ENCODE peak calls at places on chromosome 14, in ten cellular contexts. U, N, B, E, O, W, L, I, R and K are unnamed samples.

GRCh38 chr14:96925422-96925821 is 128.2 kb downstream of the VRK1 start:
- DNase-seq in L (no peak), W (no peak), O (no peak), I (no peak), E (no peak), R (no peak), B (no peak), U (no peak), N (no peak), K (no peak)

GRCh38 chr14:24965934-24966593 is 83.9 kb downstream of the STXBP6 start:
- DNase-seq in L (peak), W (no peak), U (no peak), E (peak), I (no peak), B (peak), R (no peak), O (peak), N (no peak), K (peak)

GRCh38 chr14:88039197-88039596 is 34.3 kb downstream of the GPR65 start:
- DNase-seq in R (no peak), B (no peak), L (no peak), U (no peak), O (no peak), I (no peak), N (no peak), W (no peak), E (no peak), K (no peak)

GRCh38 chr14:39395555-39396254 is 36.5 kb downstream of the FBXO33 start:
- DNase-seq in U (peak), B (no peak), R (no peak), I (peak), N (no peak), W (no peak), L (no peak), O (no peak), E (peak), K (no peak)

GRCh38 chr14:26855051-26855753 is 257.4 kb upstream of the NOVA1 start:
- DNase-seq in O (no peak), E (no peak), U (no peak), L (no peak), N (no peak), W (no peak), R (no peak), B (no peak), I (no peak), K (no peak)

GRCh38 chr14:103623883-103624482 is 5.0 kb upstream of the KLC1 start:
- DNase-seq in E (no peak), I (no peak), N (no peak), W (no peak), L (no peak), U (no peak), O (no peak), B (peak), R (no peak), K (no peak)

GRCh38 chr14:62882967-62883366 is 162.3 kb downstream of the KCNH5 start:
- DNase-seq in L (no peak), I (no peak), N (no peak), W (no peak), U (no peak), B (no peak), E (no peak), O (no peak), R (no peak), K (no peak)

GRCh38 chr14:49497725-49498348 is 88.3 kb downstream of the RPS29 start:
- DNase-seq in N (no peak), L (peak), O (peak), U (no peak), B (no peak), R (no peak), W (no peak), E (peak), I (peak), K (peak)

GRCh38 chr14:102655154-102655553 is 62.7 kb downstream of the RCOR1 start:
- DNase-seq in B (no peak), L (no peak), R (no peak), W (no peak), E (peak), U (no peak), N (no peak), O (peak), I (no peak), K (no peak)

GRCh38 chr14:79758985-79759384 is 452.3 kb downstream of the DIO2 start:
- DNase-seq in E (no peak), R (no peak), L (no peak), U (no peak), N (no peak), O (no peak), B (no peak), W (no peak), I (no peak), K (no peak)

GRCh38 chr14:73248294-73248868 is 11.1 kb downstream of the PAPLN start:
- DNase-seq in B (no peak), I (no peak), N (no peak), L (no peak), R (no peak), W (no peak), E (peak), O (no peak), U (no peak), K (no peak)

GRCh38 chr14:53620325-53620716 is 336.3 kb downstream of the BMP4 start:
- DNase-seq in O (no peak), N (no peak), R (no peak), E (no peak), U (no peak), B (no peak), L (no peak), I (no peak), W (no peak), K (no peak)

GRCh38 chr14:40204441-40205175 is 772.4 kb upstream of the FBXO33 start:
- DNase-seq in E (no peak), B (peak), O (no peak), W (no peak), I (no peak), L (no peak), R (no peak), N (no peak), U (no peak), K (no peak)

GRCh38 chr14:105060751-105061427 is 4.3 kb downstream of the GPR132 start:
- DNase-seq in W (peak), O (no peak), R (no peak), E (no peak), L (peak), B (peak), U (peak), N (no peak), I (no peak), K (no peak)